ENCODE peak calls at places on chromosomes 13 and 19, in ten cellular contexts. One of them, this sample, is unnamed.
A peak's percentile ranks its signal among the peaks of the same experiment; 100 is the strongest.

GRCh38 chr13:19888799-19889198 is 25.4 kb upstream of the ZMYM5 start:
- DNase-seq in T-helper 2 cell: no peak
- DNase-seq in epithelial cell of esophagus: peak; percentile 16
- DNase-seq in AG08395: peak; percentile 18
- DNase-seq in Caco-2: no peak
- DNase-seq in tibial nerve: no peak
- DNase-seq in astrocyte of the spinal cord: peak; percentile 38
- DNase-seq in GM04504: no peak
- DNase-seq in thoracic aorta: no peak
- DNase-seq in mammary epithelial cell: peak; percentile 6
- DNase-seq in this sample: no peak

GRCh38 chr19:32875428-32875827 is 5.9 kb upstream of the SLC7A9 start:
- DNase-seq in T-helper 2 cell: no peak
- DNase-seq in epithelial cell of esophagus: no peak
- DNase-seq in AG08395: no peak
- DNase-seq in Caco-2: no peak
- DNase-seq in tibial nerve: no peak
- DNase-seq in astrocyte of the spinal cord: no peak
- DNase-seq in GM04504: no peak
- DNase-seq in thoracic aorta: no peak
- DNase-seq in mammary epithelial cell: no peak
- DNase-seq in this sample: no peak

GRCh38 chr19:49210108-49210900 is 52.7 kb downstream of the TRPM4 start:
- DNase-seq in T-helper 2 cell: no peak
- DNase-seq in epithelial cell of esophagus: peak; percentile 41
- DNase-seq in AG08395: no peak
- DNase-seq in Caco-2: peak; percentile 57
- DNase-seq in tibial nerve: peak; percentile 33
- DNase-seq in astrocyte of the spinal cord: peak; percentile 30
- DNase-seq in GM04504: no peak
- DNase-seq in thoracic aorta: no peak
- DNase-seq in mammary epithelial cell: no peak
- DNase-seq in this sample: peak; percentile 32

GRCh38 chr13:101317986-101318523 is 98.3 kb downstream of the NALCN start:
- DNase-seq in T-helper 2 cell: no peak
- DNase-seq in epithelial cell of esophagus: no peak
- DNase-seq in AG08395: no peak
- DNase-seq in Caco-2: no peak
- DNase-seq in tibial nerve: no peak
- DNase-seq in astrocyte of the spinal cord: no peak
- DNase-seq in GM04504: no peak
- DNase-seq in thoracic aorta: no peak
- DNase-seq in mammary epithelial cell: no peak
- DNase-seq in this sample: no peak

GRCh38 chr13:109790951-109791605 is 4.7 kb upstream of the IRS2 start:
- DNase-seq in T-helper 2 cell: no peak
- DNase-seq in epithelial cell of esophagus: peak; percentile 48
- DNase-seq in AG08395: no peak
- DNase-seq in Caco-2: no peak
- DNase-seq in tibial nerve: no peak
- DNase-seq in astrocyte of the spinal cord: peak; percentile 45
- DNase-seq in GM04504: no peak
- DNase-seq in thoracic aorta: no peak
- DNase-seq in mammary epithelial cell: peak; percentile 35
- DNase-seq in this sample: no peak

GRCh38 chr19:56477429-56478338 is 539 bp upstream of the ZNF667 start:
- DNase-seq in T-helper 2 cell: no peak
- DNase-seq in epithelial cell of esophagus: peak; percentile 96
- DNase-seq in AG08395: peak; percentile 98
- DNase-seq in Caco-2: no peak
- DNase-seq in tibial nerve: peak; percentile 63
- DNase-seq in astrocyte of the spinal cord: peak; percentile 94
- DNase-seq in GM04504: peak; percentile 83
- DNase-seq in thoracic aorta: peak; percentile 46
- DNase-seq in mammary epithelial cell: peak; percentile 94
- DNase-seq in this sample: peak; percentile 91

GRCh38 chr13:49587311-49587847 is 2.0 kb upstream of the RCBTB1 start:
- DNase-seq in T-helper 2 cell: no peak
- DNase-seq in epithelial cell of esophagus: peak; percentile 91
- DNase-seq in AG08395: no peak
- DNase-seq in Caco-2: no peak
- DNase-seq in tibial nerve: no peak
- DNase-seq in astrocyte of the spinal cord: no peak
- DNase-seq in GM04504: no peak
- DNase-seq in thoracic aorta: no peak
- DNase-seq in mammary epithelial cell: peak; percentile 79
- DNase-seq in this sample: no peak

GRCh38 chr13:31174018-31174417 is 12.3 kb upstream of the HSPH1 start:
- DNase-seq in T-helper 2 cell: no peak
- DNase-seq in epithelial cell of esophagus: peak; percentile 16
- DNase-seq in AG08395: peak; percentile 24
- DNase-seq in Caco-2: no peak
- DNase-seq in tibial nerve: no peak
- DNase-seq in astrocyte of the spinal cord: peak; percentile 53
- DNase-seq in GM04504: no peak
- DNase-seq in thoracic aorta: no peak
- DNase-seq in mammary epithelial cell: no peak
- DNase-seq in this sample: no peak

GRCh38 chr19:46818812-46819211 is 30.4 kb upstream of the SLC1A5 start:
- DNase-seq in T-helper 2 cell: no peak
- DNase-seq in epithelial cell of esophagus: no peak
- DNase-seq in AG08395: no peak
- DNase-seq in Caco-2: peak; percentile 61
- DNase-seq in tibial nerve: no peak
- DNase-seq in astrocyte of the spinal cord: peak; percentile 20
- DNase-seq in GM04504: no peak
- DNase-seq in thoracic aorta: no peak
- DNase-seq in mammary epithelial cell: no peak
- DNase-seq in this sample: no peak

GRCh38 chr19:46621191-46622117 is 3.4 kb downstream of the PTGIR start:
- DNase-seq in T-helper 2 cell: no peak
- DNase-seq in epithelial cell of esophagus: no peak
- DNase-seq in AG08395: no peak
- DNase-seq in Caco-2: no peak
- DNase-seq in tibial nerve: no peak
- DNase-seq in astrocyte of the spinal cord: no peak
- DNase-seq in GM04504: no peak
- DNase-seq in thoracic aorta: no peak
- DNase-seq in mammary epithelial cell: no peak
- DNase-seq in this sample: no peak

GRCh38 chr13:97005631-97006262 is 11.5 kb upstream of the OXGR1 start:
- DNase-seq in T-helper 2 cell: no peak
- DNase-seq in epithelial cell of esophagus: peak; percentile 74
- DNase-seq in AG08395: peak; percentile 47
- DNase-seq in Caco-2: no peak
- DNase-seq in tibial nerve: no peak
- DNase-seq in astrocyte of the spinal cord: peak; percentile 43
- DNase-seq in GM04504: no peak
- DNase-seq in thoracic aorta: no peak
- DNase-seq in mammary epithelial cell: peak; percentile 42
- DNase-seq in this sample: no peak